ENCODE peak calls at places on chromosome 17, in eight cellular contexts. One of them, this sample, is unnamed.

GRCh38 chr17:49635121-49635520 is 42.8 kb downstream of the SPOP start:
- DNase-seq in heart left ventricle: no peak
- DNase-seq in cardiac muscle cell: no peak
- DNase-seq in CD8-positive, alpha-beta T cell: no peak
- DNase-seq in stomach: no peak
- DNase-seq in Peyer's patch: no peak
- DNase-seq in thoracic aorta: no peak
- DNase-seq in OCI-LY7: no peak
- DNase-seq in this sample: no peak

GRCh38 chr17:51820252-51820651 is 338.3 kb downstream of the CA10 start:
- DNase-seq in heart left ventricle: no peak
- DNase-seq in cardiac muscle cell: no peak
- DNase-seq in CD8-positive, alpha-beta T cell: no peak
- DNase-seq in stomach: no peak
- DNase-seq in Peyer's patch: no peak
- DNase-seq in thoracic aorta: no peak
- DNase-seq in OCI-LY7: no peak
- DNase-seq in this sample: no peak

GRCh38 chr17:4903051-4903818 is at the start of gene CHRNE:
- DNase-seq in heart left ventricle: peak; percentile 72
- DNase-seq in cardiac muscle cell: peak; percentile 84
- DNase-seq in CD8-positive, alpha-beta T cell: peak; percentile 67
- DNase-seq in stomach: peak; percentile 88
- DNase-seq in Peyer's patch: no peak
- DNase-seq in thoracic aorta: peak; percentile 42
- DNase-seq in OCI-LY7: peak; percentile 85
- DNase-seq in this sample: peak; percentile 83

GRCh38 chr17:65690626-65691310 is 129.3 kb upstream of the AXIN2 start:
- DNase-seq in heart left ventricle: no peak
- DNase-seq in cardiac muscle cell: no peak
- DNase-seq in CD8-positive, alpha-beta T cell: no peak
- DNase-seq in stomach: no peak
- DNase-seq in Peyer's patch: no peak
- DNase-seq in thoracic aorta: no peak
- DNase-seq in OCI-LY7: peak; percentile 29
- DNase-seq in this sample: no peak

GRCh38 chr17:48244814-48245213 is 137.2 kb downstream of the SNX11 start:
- DNase-seq in heart left ventricle: no peak
- DNase-seq in cardiac muscle cell: no peak
- DNase-seq in CD8-positive, alpha-beta T cell: no peak
- DNase-seq in stomach: no peak
- DNase-seq in Peyer's patch: no peak
- DNase-seq in thoracic aorta: no peak
- DNase-seq in OCI-LY7: no peak
- DNase-seq in this sample: no peak

GRCh38 chr17:2695243-2695960 is 16.2 kb downstream of the CLUH start:
- DNase-seq in heart left ventricle: no peak
- DNase-seq in cardiac muscle cell: no peak
- DNase-seq in CD8-positive, alpha-beta T cell: no peak
- DNase-seq in stomach: peak; percentile 16
- DNase-seq in Peyer's patch: peak; percentile 31
- DNase-seq in thoracic aorta: no peak
- DNase-seq in OCI-LY7: no peak
- DNase-seq in this sample: peak; percentile 21

GRCh38 chr17:44115585-44116415 is 7.6 kb downstream of the HDAC5 start:
- DNase-seq in heart left ventricle: no peak
- DNase-seq in cardiac muscle cell: peak; percentile 61
- DNase-seq in CD8-positive, alpha-beta T cell: no peak
- DNase-seq in stomach: no peak
- DNase-seq in Peyer's patch: no peak
- DNase-seq in thoracic aorta: no peak
- DNase-seq in OCI-LY7: no peak
- DNase-seq in this sample: no peak

GRCh38 chr17:42674755-42675347 is 1.9 kb downstream of the PLEKHH3 start:
- DNase-seq in heart left ventricle: no peak
- DNase-seq in cardiac muscle cell: no peak
- DNase-seq in CD8-positive, alpha-beta T cell: no peak
- DNase-seq in stomach: peak; percentile 66
- DNase-seq in Peyer's patch: no peak
- DNase-seq in thoracic aorta: no peak
- DNase-seq in OCI-LY7: peak; percentile 28
- DNase-seq in this sample: no peak

GRCh38 chr17:47941246-47941997 is at the start of gene PNPO:
- DNase-seq in heart left ventricle: peak; percentile 95
- DNase-seq in cardiac muscle cell: peak; percentile 98
- DNase-seq in CD8-positive, alpha-beta T cell: peak; percentile 87
- DNase-seq in stomach: peak; percentile 95
- DNase-seq in Peyer's patch: peak; percentile 93
- DNase-seq in thoracic aorta: peak; percentile 94
- DNase-seq in OCI-LY7: peak; percentile 97
- DNase-seq in this sample: peak; percentile 98

GRCh38 chr17:21385281-21385845 is 9.2 kb downstream of the KCNJ12 start:
- DNase-seq in heart left ventricle: no peak
- DNase-seq in cardiac muscle cell: no peak
- DNase-seq in CD8-positive, alpha-beta T cell: no peak
- DNase-seq in stomach: no peak
- DNase-seq in Peyer's patch: no peak
- DNase-seq in thoracic aorta: no peak
- DNase-seq in OCI-LY7: no peak
- DNase-seq in this sample: no peak

GRCh38 chr17:9239821-9240658 is 218.7 kb downstream of the NTN1 start:
- DNase-seq in heart left ventricle: peak; percentile 82
- DNase-seq in cardiac muscle cell: peak; percentile 69
- DNase-seq in CD8-positive, alpha-beta T cell: peak; percentile 52
- DNase-seq in stomach: peak; percentile 71
- DNase-seq in Peyer's patch: peak; percentile 88
- DNase-seq in thoracic aorta: peak; percentile 40
- DNase-seq in OCI-LY7: peak; percentile 43
- DNase-seq in this sample: peak; percentile 70
- H3K4me3 ChIP-seq in heart left ventricle: peak overlapping the region; percentile 64
- H3K4me3 ChIP-seq in cardiac muscle cell: peak overlapping the region; percentile 32
- H3K4me3 ChIP-seq in CD8-positive, alpha-beta T cell: peak overlapping the region; percentile 59
- H3K4me3 ChIP-seq in stomach: peak overlapping the region; percentile 44
- H3K4me3 ChIP-seq in Peyer's patch: peak overlapping the region; percentile 37
- H3K4me3 ChIP-seq in thoracic aorta: peak overlapping the region; percentile 78
- H3K4me3 ChIP-seq in OCI-LY7: peak overlapping the region; percentile 59
- H3K4me3 ChIP-seq in this sample: peak overlapping the region; percentile 62

GRCh38 chr17:32276217-32276616 is 10.6 kb downstream of the RHBDL3 start:
- DNase-seq in heart left ventricle: no peak
- DNase-seq in cardiac muscle cell: no peak
- DNase-seq in CD8-positive, alpha-beta T cell: no peak
- DNase-seq in stomach: no peak
- DNase-seq in Peyer's patch: no peak
- DNase-seq in thoracic aorta: no peak
- DNase-seq in OCI-LY7: peak; percentile 33
- DNase-seq in this sample: no peak
- H3K27ac ChIP-seq in heart left ventricle: no peak overlapping the region
- H3K27ac ChIP-seq in cardiac muscle cell: no peak overlapping the region
- H3K27ac ChIP-seq in CD8-positive, alpha-beta T cell: no peak overlapping the region
- H3K27ac ChIP-seq in stomach: no peak overlapping the region
- H3K27ac ChIP-seq in Peyer's patch: no peak overlapping the region
- H3K27ac ChIP-seq in thoracic aorta: no peak overlapping the region
- H3K27ac ChIP-seq in OCI-LY7: no peak overlapping the region
- H3K27ac ChIP-seq in this sample: no peak overlapping the region

GRCh38 chr17:67044016-67044772 is at the start of gene CACNG1:
- DNase-seq in heart left ventricle: no peak
- DNase-seq in cardiac muscle cell: no peak
- DNase-seq in CD8-positive, alpha-beta T cell: no peak
- DNase-seq in stomach: no peak
- DNase-seq in Peyer's patch: no peak
- DNase-seq in thoracic aorta: no peak
- DNase-seq in OCI-LY7: no peak
- DNase-seq in this sample: no peak

GRCh38 chr17:67042104-67042899 is 2.1 kb upstream of the CACNG1 start:
- DNase-seq in heart left ventricle: no peak
- DNase-seq in cardiac muscle cell: no peak
- DNase-seq in CD8-positive, alpha-beta T cell: no peak
- DNase-seq in stomach: no peak
- DNase-seq in Peyer's patch: no peak
- DNase-seq in thoracic aorta: no peak
- DNase-seq in OCI-LY7: no peak
- DNase-seq in this sample: no peak

GRCh38 chr17:67040652-67041051 is 3.7 kb upstream of the CACNG1 start:
- DNase-seq in heart left ventricle: no peak
- DNase-seq in cardiac muscle cell: no peak
- DNase-seq in CD8-positive, alpha-beta T cell: no peak
- DNase-seq in stomach: no peak
- DNase-seq in Peyer's patch: no peak
- DNase-seq in thoracic aorta: no peak
- DNase-seq in OCI-LY7: no peak
- DNase-seq in this sample: no peak

GRCh38 chr17:67044940-67045339 is 586 bp downstream of the CACNG1 start:
- DNase-seq in heart left ventricle: no peak
- DNase-seq in cardiac muscle cell: no peak
- DNase-seq in CD8-positive, alpha-beta T cell: no peak
- DNase-seq in stomach: no peak
- DNase-seq in Peyer's patch: no peak
- DNase-seq in thoracic aorta: no peak
- DNase-seq in OCI-LY7: no peak
- DNase-seq in this sample: no peak

GRCh38 chr17:67043283-67043682 is 1.1 kb upstream of the CACNG1 start:
- DNase-seq in heart left ventricle: no peak
- DNase-seq in cardiac muscle cell: no peak
- DNase-seq in CD8-positive, alpha-beta T cell: no peak
- DNase-seq in stomach: no peak
- DNase-seq in Peyer's patch: no peak
- DNase-seq in thoracic aorta: no peak
- DNase-seq in OCI-LY7: no peak
- DNase-seq in this sample: no peak
- TF ChIP-seq CTCF in heart left ventricle: no peak
- TF ChIP-seq CTCF in cardiac muscle cell: no peak
- TF ChIP-seq CTCF in CD8-positive, alpha-beta T cell: no peak
- TF ChIP-seq CTCF in stomach: no peak
- TF ChIP-seq CTCF in Peyer's patch: no peak
- TF ChIP-seq CTCF in thoracic aorta: no peak
- TF ChIP-seq CTCF in OCI-LY7: no peak
- TF ChIP-seq CTCF in this sample: no peak

GRCh38 chr17:68499587-68499986 is 12.6 kb upstream of the PRKAR1A start:
- DNase-seq in heart left ventricle: no peak
- DNase-seq in cardiac muscle cell: no peak
- DNase-seq in CD8-positive, alpha-beta T cell: no peak
- DNase-seq in stomach: no peak
- DNase-seq in Peyer's patch: no peak
- DNase-seq in thoracic aorta: no peak
- DNase-seq in OCI-LY7: no peak
- DNase-seq in this sample: no peak

GRCh38 chr17:68497885-68498319 is 14.3 kb upstream of the PRKAR1A start:
- DNase-seq in heart left ventricle: peak; percentile 17
- DNase-seq in cardiac muscle cell: no peak
- DNase-seq in CD8-positive, alpha-beta T cell: no peak
- DNase-seq in stomach: peak; percentile 61
- DNase-seq in Peyer's patch: no peak
- DNase-seq in thoracic aorta: no peak
- DNase-seq in OCI-LY7: peak; percentile 99
- DNase-seq in this sample: no peak

GRCh38 chr17:68495081-68495480 is 17.1 kb upstream of the PRKAR1A start:
- DNase-seq in heart left ventricle: no peak
- DNase-seq in cardiac muscle cell: no peak
- DNase-seq in CD8-positive, alpha-beta T cell: no peak
- DNase-seq in stomach: no peak
- DNase-seq in Peyer's patch: no peak
- DNase-seq in thoracic aorta: no peak
- DNase-seq in OCI-LY7: no peak
- DNase-seq in this sample: no peak

GRCh38 chr17:68501074-68501473 is 11.2 kb upstream of the PRKAR1A start:
- DNase-seq in heart left ventricle: no peak
- DNase-seq in cardiac muscle cell: no peak
- DNase-seq in CD8-positive, alpha-beta T cell: no peak
- DNase-seq in stomach: no peak
- DNase-seq in Peyer's patch: no peak
- DNase-seq in thoracic aorta: no peak
- DNase-seq in OCI-LY7: no peak
- DNase-seq in this sample: no peak

GRCh38 chr17:68498479-68499326 is 13.5 kb upstream of the PRKAR1A start:
- DNase-seq in heart left ventricle: peak; percentile 54
- DNase-seq in cardiac muscle cell: peak; percentile 68
- DNase-seq in CD8-positive, alpha-beta T cell: no peak
- DNase-seq in stomach: peak; percentile 39
- DNase-seq in Peyer's patch: no peak
- DNase-seq in thoracic aorta: no peak
- DNase-seq in OCI-LY7: peak; percentile 52
- DNase-seq in this sample: no peak
- H3K4me3 ChIP-seq in heart left ventricle: no peak overlapping the region
- H3K4me3 ChIP-seq in cardiac muscle cell: no peak overlapping the region
- H3K4me3 ChIP-seq in CD8-positive, alpha-beta T cell: no peak overlapping the region
- H3K4me3 ChIP-seq in stomach: no peak overlapping the region
- H3K4me3 ChIP-seq in Peyer's patch: no peak overlapping the region
- H3K4me3 ChIP-seq in thoracic aorta: no peak overlapping the region
- H3K4me3 ChIP-seq in OCI-LY7: peak overlapping the region; percentile 56
- H3K4me3 ChIP-seq in this sample: no peak overlapping the region

DNA sequence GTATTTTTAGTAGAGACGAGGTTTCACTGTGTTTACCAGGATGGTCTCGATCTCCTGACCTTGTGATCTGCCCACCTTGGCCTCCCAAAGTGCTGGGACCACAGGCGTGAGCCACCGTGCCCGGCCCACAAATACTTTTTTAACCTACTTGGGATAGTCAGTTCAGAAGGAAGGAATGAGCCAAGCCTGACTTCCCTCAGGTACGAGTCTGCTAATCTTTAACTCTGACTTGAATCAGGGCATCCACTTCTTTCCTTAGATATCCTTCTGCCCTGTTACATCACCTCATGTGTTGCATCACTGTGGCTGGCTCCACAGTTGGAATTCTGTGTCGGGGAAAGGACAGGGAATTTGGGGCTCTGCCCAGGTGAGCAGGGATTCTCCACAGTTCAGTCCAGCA is 120.8 kb downstream of the MSI2 start:
- DNase-seq in heart left ventricle: no peak
- DNase-seq in cardiac muscle cell: no peak
- DNase-seq in CD8-positive, alpha-beta T cell: no peak
- DNase-seq in stomach: no peak
- DNase-seq in Peyer's patch: no peak
- DNase-seq in thoracic aorta: no peak
- DNase-seq in OCI-LY7: no peak
- DNase-seq in this sample: no peak
- H3K27ac ChIP-seq in heart left ventricle: no peak overlapping the region
- H3K27ac ChIP-seq in cardiac muscle cell: peak overlapping the region; percentile 95
- H3K27ac ChIP-seq in CD8-positive, alpha-beta T cell: no peak overlapping the region
- H3K27ac ChIP-seq in stomach: no peak overlapping the region
- H3K27ac ChIP-seq in Peyer's patch: no peak overlapping the region
- H3K27ac ChIP-seq in thoracic aorta: no peak overlapping the region
- H3K27ac ChIP-seq in OCI-LY7: no peak overlapping the region
- H3K27ac ChIP-seq in this sample: no peak overlapping the region

DNA sequence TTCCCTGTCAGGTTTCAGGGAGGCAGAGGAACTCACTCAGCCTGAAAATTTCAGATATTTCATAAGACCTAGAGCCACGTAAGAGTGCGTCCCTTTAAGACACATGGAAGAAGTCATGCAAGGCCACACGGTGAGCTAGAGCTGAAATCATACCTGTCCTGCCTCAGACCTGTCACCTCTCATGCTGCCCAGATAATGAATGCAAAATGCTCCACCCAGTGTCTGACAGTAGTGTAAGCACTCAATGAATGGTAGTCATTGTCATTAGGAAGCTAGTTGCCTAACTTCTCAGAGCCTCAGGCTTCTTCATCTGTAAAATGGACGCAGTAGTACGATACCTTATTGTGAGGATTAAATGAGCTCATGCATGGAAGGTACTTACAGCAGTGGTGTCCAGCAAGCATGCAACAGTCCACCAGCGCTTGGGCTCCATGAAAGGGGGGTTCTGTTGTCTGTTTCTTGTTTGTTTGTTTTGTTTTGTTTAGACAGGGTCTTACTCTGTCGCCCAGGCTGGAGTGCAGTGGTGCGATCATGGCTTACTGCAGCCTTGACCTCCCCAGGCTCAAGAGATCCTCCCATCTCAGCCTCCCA is 60.7 kb downstream of the WSB1 start:
- DNase-seq in heart left ventricle: no peak
- DNase-seq in cardiac muscle cell: no peak
- DNase-seq in CD8-positive, alpha-beta T cell: no peak
- DNase-seq in stomach: no peak
- DNase-seq in Peyer's patch: no peak
- DNase-seq in thoracic aorta: no peak
- DNase-seq in OCI-LY7: peak; percentile 43
- DNase-seq in this sample: no peak
- TF ChIP-seq CTCF in heart left ventricle: no peak
- TF ChIP-seq CTCF in cardiac muscle cell: no peak
- TF ChIP-seq CTCF in CD8-positive, alpha-beta T cell: no peak
- TF ChIP-seq CTCF in stomach: no peak
- TF ChIP-seq CTCF in Peyer's patch: no peak
- TF ChIP-seq CTCF in thoracic aorta: no peak
- TF ChIP-seq CTCF in OCI-LY7: no peak
- TF ChIP-seq CTCF in this sample: no peak